ENCODE peak calls at places on chromosomes 6 and 20, in six cellular contexts. C is lower lobe of right lung, Q is IMR-90, G is A549, E is astrocyte of the spinal cord, D is MCF 10A. X is an unnamed sample.

GRCh38 chr6:2111162-2111677 is 134.2 kb downstream of the GMDS start:
- DNase-seq in G (no peak), D (peak; percentile 75), Q (peak; percentile 89), E (peak; percentile 81), C (no peak), X (peak; percentile 89)

GRCh38 chr6:149471801-149472200 is 13.0 kb downstream of the ZC3H12D start:
- DNase-seq in C (no peak), G (no peak), E (no peak), D (no peak), Q (no peak), X (no peak)

GRCh38 chr6:69699655-69700054 is 97.2 kb downstream of the LMBRD1 start:
- DNase-seq in E (no peak), Q (no peak), D (no peak), G (no peak), C (no peak), X (no peak)

GRCh38 chr6:7201732-7202541 is 94.2 kb downstream of the RREB1 start:
- DNase-seq in E (no peak), D (no peak), Q (no peak), C (peak; percentile 90), G (no peak), X (no peak)

GRCh38 chr6:111483736-111484654 is 977 bp upstream of the REV3L start:
- DNase-seq in E (peak; percentile 98), D (peak; percentile 96), G (peak; percentile 66), C (peak; percentile 96), Q (peak; percentile 97), X (peak; percentile 95)

GRCh38 chr6:45738057-45738455 is 277.6 kb downstream of the CLIC5 start:
- DNase-seq in E (no peak), Q (no peak), C (no peak), D (no peak), G (no peak), X (no peak)

GRCh38 chr6:139990865-139991264 is 616.4 kb upstream of the CITED2 start:
- DNase-seq in E (peak; percentile 32), D (no peak), G (no peak), C (no peak), Q (peak; percentile 52), X (no peak)

GRCh38 chr6:11021714-11022113 is 22.4 kb downstream of the ELOVL2 start:
- DNase-seq in C (no peak), D (no peak), E (no peak), Q (no peak), G (no peak), X (no peak)

GRCh38 chr20:59016795-59017492 is 2.3 kb upstream of the TUBB1 start:
- DNase-seq in C (no peak), Q (no peak), G (no peak), E (no peak), D (no peak), X (no peak)

GRCh38 chr6:38567436-38567835 is 72.3 kb downstream of the BTBD9 start:
- DNase-seq in G (no peak), E (peak; percentile 90), D (peak; percentile 77), C (no peak), Q (peak; percentile 93), X (peak; percentile 49)

GRCh38 chr20:62762376-62762775 is 33.9 kb upstream of the MRGBP start:
- DNase-seq in D (no peak), Q (no peak), E (no peak), C (no peak), G (no peak), X (peak; percentile 50)

GRCh38 chr20:4581838-4582237 is 139.9 kb upstream of the PRND start:
- DNase-seq in D (no peak), E (no peak), Q (no peak), G (no peak), C (no peak), X (no peak)

GRCh38 chr6:13383280-13384163 is 55.2 kb upstream of the TBC1D7 start:
- DNase-seq in G (no peak), C (no peak), E (no peak), Q (peak; percentile 54), D (peak; percentile 55), X (no peak)

GRCh38 chr6:133814235-133814634 is 74.7 kb upstream of the TCF21 start:
- DNase-seq in C (no peak), E (no peak), G (no peak), Q (peak; percentile 58), D (no peak), X (peak; percentile 14)

GRCh38 chr20:58837717-58838116 is 13.0 kb downstream of the GNAS-AS1 start:
- DNase-seq in D (no peak), G (no peak), C (no peak), Q (no peak), E (no peak), X (no peak)

GRCh38 chr20:63980317-63980805 is 571 bp upstream of the PRPF6 start:
- DNase-seq in Q (no peak), C (no peak), D (peak; percentile 53), G (no peak), E (no peak), X (peak; percentile 77)

GRCh38 chr20:52785678-52786077 is 186.5 kb upstream of the TSHZ2 start:
- DNase-seq in G (no peak), C (no peak), E (no peak), D (peak; percentile 78), Q (no peak), X (no peak)

GRCh38 chr20:44302026-44302669 is 8.9 kb downstream of the FITM2 start:
- DNase-seq in D (no peak), G (no peak), Q (no peak), E (no peak), C (no peak), X (no peak)

DNA sequence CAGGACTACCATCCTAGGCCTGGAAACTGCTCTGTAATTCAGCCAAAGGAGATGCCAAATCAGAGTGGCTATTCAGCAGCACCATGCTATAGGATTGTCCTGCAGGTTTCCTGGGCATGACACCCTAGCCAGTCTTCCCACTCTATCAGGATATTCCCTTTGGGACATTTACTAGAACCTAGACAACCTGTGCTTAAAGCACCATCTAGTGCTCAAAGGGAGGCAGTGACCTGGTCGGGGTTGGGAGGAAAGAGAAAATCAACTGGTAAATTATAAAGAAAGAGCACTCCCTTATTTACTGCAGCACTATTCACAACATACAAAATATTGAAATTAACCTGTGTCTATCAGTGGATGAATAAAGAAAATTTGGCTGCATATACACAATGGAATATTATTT is 67.2 kb upstream of the SMLR1 start:
- DNase-seq in E (peak; percentile 64), G (no peak), C (no peak), Q (peak; percentile 61), D (peak; percentile 67), X (no peak)
- TF ChIP-seq CTCF in E (peak; percentile 82), G (peak; percentile 16), C (peak; percentile 41), Q (peak; percentile 85), D (peak; percentile 57), X (peak; percentile 87)

GRCh38 chr6:15665237-15665636 is 2.4 kb upstream of the DTNBP1 start:
- DNase-seq in D (no peak), Q (no peak), E (no peak), C (no peak), G (no peak), X (no peak)

GRCh38 chr6:15659181-15659580 is 3.6 kb downstream of the DTNBP1 start:
- DNase-seq in E (no peak), D (no peak), C (no peak), G (no peak), Q (no peak), X (no peak)

GRCh38 chr6:15663057-15663638 is 320 bp upstream of the DTNBP1 start:
- DNase-seq in C (no peak), D (peak; percentile 69), G (peak; percentile 74), Q (peak; percentile 57), E (peak; percentile 57), X (peak; percentile 99)

GRCh38 chr6:15661815-15662245 is 998 bp downstream of the DTNBP1 start:
- DNase-seq in C (no peak), D (no peak), E (no peak), Q (no peak), G (no peak), X (peak; percentile 58)

DNA sequence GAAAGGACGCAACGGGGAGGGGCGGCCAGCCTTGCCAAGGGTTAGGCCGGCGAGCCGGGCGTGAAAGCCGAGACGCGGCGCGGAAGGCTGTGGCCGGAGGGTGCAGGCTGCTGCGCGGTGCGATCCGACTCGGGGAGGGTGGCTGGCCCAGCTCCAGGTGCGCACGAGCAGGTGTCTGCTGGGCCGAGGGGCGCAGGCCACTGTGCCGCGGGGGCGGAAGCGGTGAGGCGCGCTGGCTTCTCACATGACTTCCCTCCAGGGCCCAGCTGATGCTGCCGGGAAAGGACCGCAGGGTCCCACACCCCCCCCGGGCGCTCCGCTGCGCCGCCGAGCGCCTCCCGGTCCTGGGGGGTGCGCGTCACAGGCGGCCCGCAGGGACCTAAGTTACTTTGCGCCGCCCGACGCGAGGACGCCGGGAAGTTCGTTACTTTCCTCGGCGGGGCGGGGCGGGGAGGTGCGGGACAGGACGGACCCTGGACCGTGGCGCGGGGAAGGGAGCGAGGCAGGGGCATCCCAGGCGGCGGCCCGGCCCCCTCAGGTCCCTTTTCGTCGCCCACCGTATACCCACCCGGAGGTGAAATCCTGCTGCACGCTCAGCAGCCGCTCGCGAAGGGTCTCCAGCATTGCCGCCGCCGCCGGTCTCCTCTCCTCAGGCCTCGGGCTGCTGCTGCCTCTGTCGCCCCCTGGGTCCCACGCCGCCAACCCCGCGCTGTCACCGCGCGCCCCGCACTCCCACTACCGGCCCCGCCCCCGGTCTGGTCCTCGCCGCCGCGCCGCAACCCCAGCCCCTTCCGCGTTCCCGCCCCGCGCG is at the start of gene DTNBP1:
- DNase-seq in G (peak; percentile 16), D (peak; percentile 57), E (peak; percentile 21), C (peak; percentile 88), Q (peak; percentile 16), X (peak; percentile 94)
- TF ChIP-seq CTCF in G (no peak), D (no peak), E (no peak), C (no peak), Q (no peak), X (no peak)

DNA sequence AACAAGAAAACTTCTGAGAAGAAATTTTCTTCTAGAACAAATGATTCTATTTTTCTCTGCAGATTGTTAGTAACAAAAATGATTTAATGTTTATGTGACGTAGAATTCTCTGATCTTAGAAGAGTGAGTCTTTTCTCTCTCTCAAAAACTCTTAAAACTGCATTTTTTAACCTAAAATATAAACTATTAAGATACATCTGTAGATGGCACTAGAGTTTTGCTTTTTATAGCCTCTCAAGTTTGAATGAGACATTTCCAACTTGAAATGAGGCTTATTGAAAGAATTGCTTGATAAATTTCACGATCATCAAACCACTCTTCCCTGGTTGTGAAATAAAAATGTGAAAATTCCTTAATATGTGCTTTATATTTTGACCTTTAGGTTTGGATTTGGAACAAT is 53.8 kb downstream of the PHF3 start:
- DNase-seq in Q (no peak), D (no peak), C (no peak), G (no peak), E (peak; percentile 7), X (peak; percentile 52)
- TF ChIP-seq CTCF in Q (peak; percentile 5), D (no peak), C (no peak), G (no peak), E (no peak), X (peak; percentile 19)

GRCh38 chr20:57526067-57526884 is 1.3 kb upstream of the CTCFL start:
- DNase-seq in D (no peak), G (no peak), Q (no peak), E (no peak), C (no peak), X (no peak)
- TF ChIP-seq CTCF in D (no peak), G (peak; percentile 15), Q (no peak), E (peak; percentile 12), C (no peak), X (no peak)

DNA sequence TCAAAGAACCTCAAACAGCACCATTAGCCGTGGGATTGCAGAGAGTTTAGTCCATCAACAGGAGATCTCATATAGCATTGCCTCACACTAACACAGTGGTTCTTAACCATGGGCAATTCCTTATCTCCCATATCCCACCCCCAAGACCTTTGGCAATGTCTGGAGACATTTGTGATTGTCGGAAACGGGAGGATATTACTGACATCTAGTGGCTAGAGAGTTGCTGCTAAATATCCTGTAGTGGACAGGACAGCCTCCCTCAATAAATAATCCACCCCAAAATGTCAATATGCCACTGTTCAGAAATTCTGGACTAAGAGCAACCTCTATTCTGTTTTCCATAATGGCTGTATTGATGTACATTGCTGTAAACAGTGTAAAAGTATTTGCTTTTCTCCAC is 210.1 kb upstream of the CCN2 start:
- DNase-seq in D (peak; percentile 51), E (peak; percentile 63), C (no peak), Q (peak; percentile 80), G (peak; percentile 1), X (no peak)
- TF ChIP-seq CTCF in D (peak; percentile 57), E (peak; percentile 72), C (peak; percentile 55), Q (peak; percentile 72), G (peak; percentile 66), X (peak; percentile 77)

X was measured in osteoblast.